ENCODE peak calls at places on chromosomes 1 and 21, in six cellular contexts. Y is H1, B is GM23338, G is left ventricle myocardium inferior, A is OCI-LY7, V is body of pancreas. I is an unnamed sample.

GRCh38 chr1:44044071-44044801 is 13.0 kb upstream of the SLC6A9 start:
- DNase-seq in B (no peak), A (no peak), Y (no peak), G (no peak), V (no peak), I (no peak)

GRCh38 chr1:214641214-214641895 is 38.4 kb downstream of the CENPF start:
- DNase-seq in A (no peak), V (no peak), B (no peak), G (no peak), Y (no peak), I (no peak)

GRCh38 chr1:77834771-77835334 is 53.6 kb upstream of the NEXN start:
- DNase-seq in Y (no peak), V (peak; percentile 61), B (peak; percentile 9), A (no peak), G (no peak), I (no peak)

GRCh38 chr1:55400560-55400959 is 185.4 kb upstream of the USP24 start:
- DNase-seq in B (no peak), A (no peak), Y (no peak), V (no peak), G (no peak), I (no peak)

GRCh38 chr1:167819849-167820683 is 93.9 kb downstream of the ADCY10 start:
- DNase-seq in A (no peak), G (peak; percentile 76), Y (no peak), B (peak; percentile 82), V (peak; percentile 74), I (peak; percentile 72)

GRCh38 chr1:150808851-150809250 is 791 bp upstream of the CTSK start:
- DNase-seq in Y (no peak), V (no peak), B (no peak), A (no peak), G (no peak), I (no peak)

GRCh38 chr21:29064850-29065481 is 8.5 kb downstream of the CCT8 start:
- DNase-seq in Y (no peak), B (no peak), A (peak; percentile 18), G (no peak), V (no peak), I (no peak)

GRCh38 chr1:21220815-21221214 is 44.1 kb upstream of the EIF4G3 start:
- DNase-seq in Y (no peak), G (no peak), A (no peak), V (peak; percentile 20), B (no peak), I (no peak)

GRCh38 chr1:183520379-183520778 is 48.1 kb downstream of the SMG7 start:
- DNase-seq in G (no peak), Y (no peak), V (no peak), B (no peak), A (no peak), I (no peak)

GRCh38 chr21:46424621-46425020 is 34.1 kb upstream of the DIP2A start:
- DNase-seq in G (no peak), A (no peak), B (no peak), V (no peak), Y (no peak), I (no peak)

GRCh38 chr1:173489929-173490328 is 12.8 kb downstream of the PRDX6 start:
- DNase-seq in B (peak; percentile 56), Y (no peak), G (no peak), V (no peak), A (no peak), I (no peak)

GRCh38 chr1:33149453-33150190 is 32.2 kb downstream of the TRIM62 start:
- DNase-seq in A (no peak), V (no peak), B (no peak), Y (no peak), G (no peak), I (no peak)

GRCh38 chr1:228095938-228096337 is 7.2 kb downstream of the C1orf35 start:
- DNase-seq in G (no peak), A (no peak), Y (no peak), V (no peak), B (no peak), I (no peak)

GRCh38 chr21:42319851-42320602 is 4.8 kb upstream of the TFF3 start:
- DNase-seq in V (peak; percentile 46), Y (no peak), A (peak; percentile 27), G (no peak), B (no peak), I (no peak)

GRCh38 chr21:17738171-17738953 is 80.8 kb downstream of the C21orf91 start:
- DNase-seq in V (peak; percentile 19), Y (no peak), B (peak; percentile 51), G (no peak), A (no peak), I (no peak)

GRCh38 chr1:246608616-246609376 is 42.5 kb downstream of the CNST start:
- DNase-seq in Y (no peak), G (peak; percentile 61), A (no peak), V (peak; percentile 93), B (peak; percentile 68), I (peak; percentile 76)

GRCh38 chr1:20472860-20473711 is 12.9 kb downstream of the CAMK2N1 start:
- DNase-seq in G (peak; percentile 70), A (peak; percentile 55), B (peak; percentile 95), Y (no peak), V (peak; percentile 51), I (no peak)

GRCh38 chr1:16250547-16251251 is 13.7 kb upstream of the CPLANE2 start:
- DNase-seq in V (no peak), Y (no peak), G (no peak), B (no peak), A (no peak), I (no peak)

GRCh38 chr1:187630653-187631380 is 802.1 kb downstream of the PLA2G4A start:
- DNase-seq in Y (no peak), A (no peak), G (no peak), B (peak; percentile 46), V (no peak), I (no peak)

GRCh38 chr1:66925944-66926343 is 1.2 kb downstream of the MIER1 start:
- DNase-seq in A (peak; percentile 51), G (no peak), Y (no peak), B (peak; percentile 38), V (no peak), I (no peak)

GRCh38 chr1:241101622-241102021 is 255.4 kb downstream of the RGS7 start:
- DNase-seq in Y (no peak), B (no peak), V (no peak), A (no peak), G (no peak), I (no peak)

GRCh38 chr1:218813247-218813646 is 360.4 kb upstream of the LYPLAL1 start:
- DNase-seq in G (no peak), B (peak; percentile 3), V (no peak), Y (no peak), A (no peak), I (no peak)

GRCh38 chr1:170521818-170522217 is 10.1 kb upstream of the GORAB start:
- DNase-seq in Y (no peak), B (no peak), A (no peak), V (no peak), G (no peak), I (no peak)
- H3K4me1 ChIP-seq in Y (no peaks in the 10 kb centered on the region), B (no peaks in the 10 kb centered on the region), A (no peaks in the 10 kb centered on the region), V (peaks cover 6% of the 10 kb centered on the region), G (peaks cover 6% of the 10 kb centered on the region), I (no peaks in the 10 kb centered on the region)

DNA sequence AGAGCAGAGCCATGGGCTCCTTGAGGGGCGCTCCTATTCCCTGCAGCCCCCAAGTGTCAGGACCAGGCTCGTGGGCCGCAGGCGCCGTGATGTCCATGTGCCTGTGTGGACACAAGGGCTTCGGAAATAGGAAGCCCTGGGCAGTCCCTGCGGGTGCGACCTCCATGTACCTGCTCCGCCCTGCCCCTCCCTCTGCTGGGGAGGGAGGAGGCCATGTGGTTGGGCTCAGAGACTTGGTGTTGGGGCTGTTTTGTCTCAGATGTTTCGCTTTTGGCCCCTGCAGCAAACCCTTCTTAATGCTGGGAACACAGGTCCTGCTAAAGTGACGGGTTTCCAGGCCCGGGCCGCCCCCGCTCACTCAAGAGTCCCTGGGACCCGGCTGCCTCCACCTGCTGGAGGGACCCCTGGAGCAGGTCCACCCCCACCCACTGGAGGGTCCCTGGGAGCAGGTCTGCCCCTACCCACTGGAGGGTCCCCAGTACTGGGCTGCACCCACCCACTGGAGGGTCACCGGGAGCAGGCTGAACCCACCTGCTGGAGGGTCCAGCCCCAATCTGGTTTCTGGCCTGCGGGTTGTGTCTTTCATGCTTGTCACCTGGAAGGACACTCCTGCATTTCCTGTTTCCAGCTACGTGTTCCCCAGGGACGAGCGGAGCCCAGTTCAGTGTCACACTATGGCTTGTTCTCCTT is 156.5 kb downstream of the PEX14 start:
- DNase-seq in A (no peak), V (no peak), B (no peak), G (peak; percentile 10), Y (no peak), I (peak; percentile 32)
- H3K4me1 ChIP-seq in A (no peaks in the 10 kb centered on the region), V (peaks cover 31% of the 10 kb centered on the region), B (peaks cover 24% of the 10 kb centered on the region), G (peaks cover 34% of the 10 kb centered on the region), Y (peaks cover 27% of the 10 kb centered on the region), I (peaks cover 20% of the 10 kb centered on the region)

GRCh38 chr21:44666401-44667320 is at the start of gene KRTAP12-2:
- DNase-seq in B (no peak), Y (no peak), G (peak; percentile 71), A (no peak), V (no peak), I (no peak)
- H3K4me1 ChIP-seq in B (no peaks in the 10 kb centered on the region), Y (no peaks in the 10 kb centered on the region), G (no peaks in the 10 kb centered on the region), A (no peaks in the 10 kb centered on the region), V (no peaks in the 10 kb centered on the region), I (no peaks in the 10 kb centered on the region)

GRCh38 chr1:39127513-39127912 is 77.0 kb upstream of the MACF1 start:
- DNase-seq in B (no peak), G (no peak), Y (no peak), V (no peak), A (no peak), I (no peak)

GRCh38 chr1:39129514-39129913 is 75.0 kb upstream of the MACF1 start:
- DNase-seq in V (no peak), B (peak; percentile 57), G (no peak), Y (no peak), A (peak; percentile 13), I (no peak)

GRCh38 chr1:39128959-39129358 is 75.5 kb upstream of the MACF1 start:
- DNase-seq in Y (no peak), A (no peak), G (no peak), B (no peak), V (peak; percentile 97), I (peak; percentile 77)

GRCh38 chr1:39130297-39130696 is 74.2 kb upstream of the MACF1 start:
- DNase-seq in Y (no peak), B (no peak), A (no peak), V (no peak), G (no peak), I (no peak)

DNA sequence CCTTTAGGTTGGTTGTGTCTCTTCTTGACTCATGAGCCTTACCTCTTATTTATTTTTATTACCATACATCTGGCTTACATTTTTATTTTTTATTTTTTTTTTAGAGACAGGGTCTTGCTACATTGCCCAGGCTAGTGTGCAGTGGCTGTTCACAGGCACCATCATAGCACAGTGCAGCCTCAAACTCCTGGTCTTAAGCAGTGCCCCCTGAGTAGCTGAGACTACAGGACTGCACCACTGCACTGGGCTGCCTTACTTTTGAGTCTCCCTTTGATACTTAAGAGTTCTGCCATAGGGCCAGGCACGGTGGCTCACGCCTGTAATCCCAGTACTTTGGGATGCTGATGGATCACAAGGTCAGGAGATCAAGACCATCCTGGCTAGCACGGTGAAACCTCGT is 76.4 kb upstream of the MACF1 start:
- DNase-seq in A (no peak), V (no peak), G (no peak), B (no peak), Y (no peak), I (no peak)
- H3K4me1 ChIP-seq in A (no peaks in the 10 kb centered on the region), V (peaks cover 52% of the 10 kb centered on the region), G (peaks cover 71% of the 10 kb centered on the region), B (peaks cover 47% of the 10 kb centered on the region), Y (peaks cover 19% of the 10 kb centered on the region), I (peaks cover 82% of the 10 kb centered on the region)

DNA sequence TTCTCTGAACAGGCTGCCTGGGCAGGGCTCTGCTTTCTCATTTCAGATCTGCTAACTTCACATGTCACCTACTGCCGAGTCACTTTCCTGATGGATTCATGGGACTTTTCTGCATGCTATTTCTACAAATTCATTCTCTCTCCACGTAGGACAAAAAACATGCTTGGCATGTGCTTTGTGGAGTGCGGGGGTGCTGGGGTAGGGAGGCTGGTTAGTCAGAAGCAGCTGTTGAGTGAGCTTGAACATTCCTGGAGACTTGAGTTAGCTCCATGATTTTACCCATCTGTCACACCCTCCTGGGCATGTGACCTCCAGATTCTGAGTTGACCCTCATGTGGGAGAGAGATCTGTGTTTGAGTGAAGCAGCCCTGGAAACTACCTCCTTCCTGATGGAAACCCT is 71.4 kb downstream of the UCK2 start:
- DNase-seq in A (no peak), G (no peak), Y (no peak), V (no peak), B (no peak), I (peak; percentile 74)
- H3K4me1 ChIP-seq in A (no peaks in the 10 kb centered on the region), G (peaks cover 74% of the 10 kb centered on the region), Y (no peaks in the 10 kb centered on the region), V (peaks cover 26% of the 10 kb centered on the region), B (no peaks in the 10 kb centered on the region), I (peaks cover 77% of the 10 kb centered on the region)